ENCODE peak calls at places on chromosomes 5 and 9, in six cellular contexts. U is tibial artery; Z is effector memory CD8-positive, alpha-beta T cell; N is activated CD4-positive, alpha-beta T cell treated with anti-CD3 and anti-CD28 coated beads, Interleukin-2, amount 10 ng/mL, durations not matched to agents 7 days and 5 days; J is stimulated activated CD8-positive, alpha-beta memory T cell treated with anti-CD3 and anti-CD28 coated beads, Interleukin-15, amount 100 ng/mL, for 1 hour; A is NCI-H345. O is an unnamed sample.

GRCh38 chr9:131595771-131596743 is 50.7 kb downstream of the PRRT1B start:
- DNase-seq in U (no peak), Z (no peak), N (no peak), J (no peak), A (no peak), O (no peak)

GRCh38 chr5:132915681-132916080 is 42.2 kb downstream of the LEAP2 start:
- DNase-seq in U (no peak), Z (no peak), N (no peak), J (no peak), A (no peak), O (no peak)

GRCh38 chr9:134592018-134592818 is 49.4 kb upstream of the COL5A1 start:
- DNase-seq in U (peak), Z (no peak), N (no peak), J (no peak), A (peak), O (peak)

GRCh38 chr5:126499742-126500396 is 76.7 kb downstream of the GRAMD2B start:
- DNase-seq in U (no peak), Z (peak), N (peak), J (no peak), A (no peak), O (no peak)

GRCh38 chr5:153523196-153523595 is 32.7 kb downstream of the GRIA1 start:
- DNase-seq in U (no peak), Z (no peak), N (no peak), J (no peak), A (no peak), O (no peak)

GRCh38 chr5:120545951-120546350 is 81.9 kb downstream of the PRR16 start:
- DNase-seq in U (no peak), Z (no peak), N (no peak), J (no peak), A (no peak), O (no peak)

GRCh38 chr9:125912667-125913066 is 165.5 kb downstream of the PBX3 start:
- DNase-seq in U (no peak), Z (no peak), N (no peak), J (no peak), A (no peak), O (no peak)

GRCh38 chr5:2219149-2219776 is 336.5 kb upstream of the IRX4 start:
- DNase-seq in U (no peak), Z (no peak), N (no peak), J (no peak), A (no peak), O (no peak)

GRCh38 chr5:72955143-72955767 is 586 bp upstream of the FCHO2 start:
- DNase-seq in U (no peak), Z (no peak), N (peak), J (no peak), A (no peak), O (peak)

GRCh38 chr5:171342362-171343111 is 33.5 kb downstream of the TLX3 start:
- DNase-seq in U (no peak), Z (peak), N (peak), J (no peak), A (peak), O (peak)

GRCh38 chr9:95573463-95573862 is 56.7 kb upstream of the PTCH1 start:
- DNase-seq in U (no peak), Z (no peak), N (no peak), J (no peak), A (no peak), O (no peak)

GRCh38 chr5:168552146-168552545 is 23.0 kb downstream of the FBLL1 start:
- DNase-seq in U (no peak), Z (no peak), N (no peak), J (no peak), A (no peak), O (no peak)

GRCh38 chr9:26801772-26802171 is 90.8 kb downstream of the CAAP1 start:
- DNase-seq in U (no peak), Z (no peak), N (no peak), J (no peak), A (no peak), O (no peak)

GRCh38 chr9:123176230-123176629 is 92.2 kb downstream of the STRBP start:
- DNase-seq in U (no peak), Z (no peak), N (no peak), J (no peak), A (no peak), O (no peak)

GRCh38 chr5:28576022-28576421 is 1537.6 kb upstream of the CDH9 start:
- DNase-seq in U (no peak), Z (no peak), N (no peak), J (no peak), A (no peak), O (no peak)

GRCh38 chr5:37839441-37840035 is 303 bp downstream of the GDNF start:
- DNase-seq in U (no peak), Z (no peak), N (no peak), J (no peak), A (peak), O (no peak)

GRCh38 chr5:84603557-84604185 is 219.0 kb upstream of the EDIL3 start:
- DNase-seq in U (peak), Z (no peak), N (no peak), J (no peak), A (no peak), O (peak)

GRCh38 chr5:139271201-139272027 is 22.1 kb upstream of the MATR3 start:
- DNase-seq in U (no peak), Z (no peak), N (no peak), J (no peak), A (no peak), O (no peak)

GRCh38 chr9:135701067-135701967 is 668 bp upstream of the KCNT1 start:
- DNase-seq in U (no peak), Z (peak), N (no peak), J (no peak), A (no peak), O (no peak)

GRCh38 chr5:72234265-72234700 is 85.8 kb downstream of the MRPS27 start:
- DNase-seq in U (no peak), Z (peak), N (peak), J (no peak), A (no peak), O (no peak)